ENCODE peak calls at places on chromosomes 1 and 21, in four cellular contexts. C, V, E and H are unnamed samples.

GRCh38 chr1:67316918-67317317 is 9.2 kb downstream of the IL12RB2 start:
- DNase-seq in V (no peak), E (no peak), C (no peak), H (no peak)

GRCh38 chr1:112522621-112523020 is 13.9 kb downstream of the WNT2B start:
- DNase-seq in E (no peak), C (no peak), V (no peak), H (no peak)

GRCh38 chr1:1112237-1112985 is 3.5 kb downstream of the C1orf159 start:
- DNase-seq in C (no peak), V (no peak), E (no peak), H (no peak)

GRCh38 chr1:27862671-27863551 is 9.4 kb upstream of the THEMIS2 start:
- DNase-seq in E (no peak), V (no peak), C (no peak), H (no peak)

GRCh38 chr1:85334962-85335361 is 58.5 kb upstream of the BCL10 start:
- DNase-seq in V (no peak), E (no peak), C (no peak), H (no peak)

GRCh38 chr1:20343149-20343936 is 52.7 kb downstream of the VWA5B1 start:
- DNase-seq in E (no peak), V (peak), C (peak), H (no peak)

GRCh38 chr21:42039911-42040351 is 29.8 kb upstream of the ZBTB21 start:
- DNase-seq in E (no peak), V (no peak), C (no peak), H (no peak)

GRCh38 chr1:14756617-14757259 is 158.3 kb downstream of the KAZN start:
- DNase-seq in V (no peak), C (no peak), E (no peak), H (no peak)

GRCh38 chr1:53562256-53562982 is 103.2 kb downstream of the DMRTB1 start:
- DNase-seq in V (no peak), E (no peak), C (no peak), H (no peak)

GRCh38 chr1:22330092-22330762 is 121.4 kb upstream of the ZBTB40 start:
- DNase-seq in V (no peak), C (no peak), E (no peak), H (no peak)

GRCh38 chr1:80066060-80066459 is 1059.5 kb upstream of the ADGRL4 start:
- DNase-seq in E (no peak), C (no peak), V (no peak), H (no peak)

GRCh38 chr1:10620776-10621175 is 146.0 kb downstream of the PEX14 start:
- DNase-seq in C (no peak), V (no peak), E (no peak), H (no peak)

GRCh38 chr21:43815107-43815742 is 25.8 kb downstream of the RRP1 start:
- DNase-seq in V (peak), C (no peak), E (no peak), H (peak)

GRCh38 chr1:67570473-67571143 is 114.4 kb upstream of the GADD45A start:
- DNase-seq in C (no peak), E (no peak), V (peak), H (no peak)

GRCh38 chr1:234531181-234532132 is 52.5 kb upstream of the TARBP1 start:
- DNase-seq in E (no peak), C (peak), V (no peak), H (no peak)

GRCh38 chr21:15848632-15849031 is 118.8 kb downstream of the USP25 start:
- DNase-seq in C (no peak), E (no peak), V (no peak), H (no peak)

GRCh38 chr1:216310776-216311175 is 112.5 kb downstream of the USH2A start:
- DNase-seq in V (no peak), C (peak), E (no peak), H (no peak)

GRCh38 chr1:234863596-234863995 is 253.6 kb upstream of the IRF2BP2 start:
- DNase-seq in E (no peak), V (no peak), C (no peak), H (no peak)

GRCh38 chr1:147785794-147786506 is 25.5 kb upstream of the GJA5 start:
- DNase-seq in V (no peak), C (no peak), E (no peak), H (no peak)

GRCh38 chr1:100261686-100262085 is 4.3 kb upstream of the RTCA start:
- DNase-seq in E (no peak), V (no peak), C (no peak), H (no peak)

GRCh38 chr1:233105225-233105624 is 154.8 kb downstream of the NTPCR start:
- DNase-seq in E (no peak), C (no peak), V (no peak), H (no peak)

GRCh38 chr1:160978510-160978927 is 23.9 kb upstream of the ITLN2 start:
- DNase-seq in V (no peak), C (no peak), E (peak), H (no peak)

GRCh38 chr1:159177273-159177907 is 6.0 kb downstream of the CADM3 start:
- DNase-seq in E (peak), V (peak), C (peak), H (peak)

GRCh38 chr1:171816300-171816901 is 24.9 kb upstream of the DNM3 start:
- DNase-seq in E (no peak), C (no peak), V (no peak), H (no peak)

GRCh38 chr1:30697977-30698376 is 25.4 kb downstream of the MATN1 start:
- DNase-seq in C (no peak), E (no peak), V (no peak), H (no peak)

GRCh38 chr1:7384679-7385078 is 386.4 kb upstream of the VAMP3 start:
- DNase-seq in C (peak), V (no peak), E (no peak), H (no peak)

GRCh38 chr1:58895559-58896135 is 111.8 kb upstream of the JUN start:
- DNase-seq in C (no peak), V (no peak), E (no peak), H (no peak)

GRCh38 chr1:238343869-238344268 is 453.1 kb upstream of the ZP4 start:
- DNase-seq in C (no peak), V (no peak), E (no peak), H (no peak)

GRCh38 chr1:51962486-51963356 is 27.8 kb downstream of the RAB3B start:
- DNase-seq in E (no peak), C (no peak), V (no peak), H (no peak)

DNA sequence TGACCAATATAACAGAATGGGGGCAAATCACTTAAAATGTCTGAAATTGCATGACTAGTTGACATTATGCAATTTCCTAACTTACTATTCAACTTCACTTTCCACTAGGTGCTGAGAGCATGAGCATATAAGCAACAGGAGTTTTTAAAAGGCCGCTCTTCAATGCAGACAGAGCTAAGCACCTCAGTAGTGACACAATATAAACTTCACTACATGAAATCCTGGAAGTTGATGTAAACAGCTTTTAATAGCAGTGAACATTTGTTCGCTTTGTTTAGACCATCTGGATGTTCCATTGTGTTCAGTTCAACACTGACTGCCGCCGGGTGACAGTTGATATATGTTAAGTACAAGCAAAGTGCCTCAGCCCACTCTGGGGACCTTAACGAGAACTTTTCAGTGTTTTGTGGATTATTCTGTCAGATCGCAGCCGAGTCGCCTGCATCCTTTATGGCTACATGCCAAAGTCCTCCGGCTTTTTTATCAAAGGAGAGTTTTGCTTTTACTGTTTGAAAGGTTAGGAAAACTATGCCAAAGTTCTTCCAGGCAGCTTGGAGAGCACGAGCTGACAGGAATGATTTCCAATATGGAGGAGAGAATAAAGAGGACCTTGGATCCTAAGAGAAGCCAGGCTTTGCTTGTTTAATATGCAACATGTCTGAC is 167.3 kb downstream of the ZNF281 start:
- DNase-seq in V (no peak), E (no peak), C (no peak), H (no peak)
- TF ChIP-seq FOSL1 in V (no peak), E (no peak), C (no peak), H (no peak)

DNA sequence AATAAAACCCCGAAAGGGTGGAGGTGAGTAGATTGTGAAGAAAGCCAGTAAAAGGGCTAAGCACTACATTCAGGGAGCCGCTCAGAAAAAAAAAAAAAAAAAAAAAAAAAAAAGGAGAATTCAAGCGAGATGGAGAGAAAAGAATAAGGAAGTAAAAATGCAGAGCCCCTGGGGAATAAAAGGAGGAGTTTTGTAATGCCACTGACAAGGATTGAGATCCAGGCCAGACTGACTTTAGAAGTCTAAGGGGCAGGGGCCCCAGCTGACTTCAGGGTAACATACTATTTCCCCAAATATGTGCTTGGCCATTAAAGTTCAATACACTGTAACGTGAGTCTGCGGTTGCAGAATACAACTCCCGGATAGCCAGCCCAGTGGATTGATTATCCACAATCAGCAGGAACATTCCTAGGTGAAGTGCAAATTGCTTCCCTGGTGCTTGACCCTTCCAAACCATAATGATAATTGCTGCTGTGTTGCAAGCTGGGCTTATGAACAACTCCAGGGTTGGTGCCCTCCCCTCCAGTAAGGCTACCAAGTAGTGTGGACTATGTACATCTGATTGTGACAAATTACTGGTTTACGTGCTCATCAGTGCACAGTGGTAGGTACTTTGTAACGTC is 30.7 kb upstream of the RRP15 start:
- DNase-seq in V (no peak), C (no peak), E (no peak), H (no peak)
- TF ChIP-seq FOSL1 in V (no peak), C (no peak), E (no peak), H (no peak)

GRCh38 chr1:62407398-62408009 is 29.3 kb upstream of the USP1 start:
- DNase-seq in C (no peak), V (peak), E (peak), H (peak)
- TF ChIP-seq FOSL1 in C (no peak), V (no peak), E (no peak), H (no peak)

DNA sequence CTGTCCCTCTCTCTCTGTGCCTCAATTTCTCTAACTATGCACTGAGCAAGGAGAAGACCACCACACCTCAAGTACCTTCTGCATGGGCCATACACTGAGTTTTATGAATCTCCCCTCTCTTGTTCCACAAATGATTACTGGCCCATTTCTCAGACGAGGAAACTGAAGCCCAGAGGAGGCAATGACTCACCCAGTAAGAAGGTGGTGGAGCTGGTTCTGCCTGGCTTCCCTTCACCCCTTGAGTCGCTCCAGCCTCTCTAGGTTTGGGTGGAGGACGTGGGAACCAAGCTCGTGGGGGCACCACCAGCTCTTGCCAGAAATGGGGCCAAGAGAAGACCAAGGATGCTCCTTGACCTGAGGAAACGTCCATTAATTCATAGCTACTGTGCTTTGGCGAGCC is 21.3 kb upstream of the RUNX3 start:
- DNase-seq in V (no peak), C (no peak), E (no peak), H (no peak)
- TF ChIP-seq FOSL1 in V (no peak), C (no peak), E (no peak), H (peak)

GRCh38 chr1:207000641-207001291 is 30.5 kb upstream of the FCAMR start:
- DNase-seq in V (no peak), E (no peak), C (no peak), H (no peak)

GRCh38 chr1:207002731-207003146 is 29.8 kb downstream of the C1orf116 start:
- DNase-seq in V (no peak), C (no peak), E (no peak), H (no peak)

GRCh38 chr1:207001492-207002245 is 30.9 kb downstream of the C1orf116 start:
- DNase-seq in V (no peak), E (no peak), C (no peak), H (no peak)

GRCh38 chr1:207004931-207005830 is 27.4 kb downstream of the C1orf116 start:
- DNase-seq in V (peak), E (peak), C (peak), H (peak)

GRCh38 chr1:207003216-207003615 is 29.3 kb downstream of the C1orf116 start:
- DNase-seq in E (no peak), V (no peak), C (no peak), H (no peak)
- TF ChIP-seq FOSL1 in E (no peak), V (no peak), C (no peak), H (no peak)

DNA sequence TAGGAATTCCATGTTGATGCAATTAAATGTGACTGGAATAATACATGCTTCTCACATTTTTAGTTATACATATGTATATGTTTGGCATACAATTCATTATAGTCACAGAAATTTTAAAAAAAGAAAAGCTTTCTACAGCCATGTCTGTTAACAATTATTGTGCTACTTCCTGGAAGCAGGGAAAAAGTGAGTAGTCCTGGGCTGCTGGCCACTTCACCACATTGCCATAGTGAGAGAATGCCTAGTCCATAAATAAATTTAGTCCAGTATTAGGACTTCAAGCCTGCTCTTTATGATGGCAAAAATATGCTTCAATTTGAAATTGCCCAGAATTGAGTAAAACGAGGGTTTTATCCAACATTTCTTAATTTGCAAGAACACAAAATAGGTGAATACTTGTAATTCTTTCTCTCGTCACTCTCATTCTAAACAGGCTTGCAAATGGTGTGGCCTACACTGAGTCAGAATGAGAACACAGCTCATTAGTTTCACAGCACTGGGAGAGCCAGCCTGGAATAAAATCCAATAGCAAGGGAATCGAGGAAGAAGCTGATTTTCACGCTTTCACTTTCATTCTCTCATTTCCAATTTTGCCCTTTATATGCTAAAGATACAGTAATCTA is 537.6 kb downstream of the LTN1 start:
- DNase-seq in V (no peak), C (no peak), E (no peak), H (no peak)
- TF ChIP-seq FOSL1 in V (no peak), C (no peak), E (no peak), H (no peak)